ENCODE peak calls at places on chromosomes 13 and 19, in five cellular contexts. U is colonic mucosa; M is tibial nerve; X is CD8-positive, alpha-beta memory T cell; A is fibroblast of lung. P is an unnamed sample.

GRCh38 chr13:32581177-32581786 is 5.0 kb upstream of the PDS5B start:
- DNase-seq in U (no peak), M (no peak), X (no peak), A (peak), P (peak)

GRCh38 chr19:7657047-7657779 is 11.6 kb upstream of the RETN start:
- DNase-seq in U (no peak), M (no peak), X (no peak), A (no peak), P (no peak)

GRCh38 chr13:107865643-107866006 is 349.7 kb downstream of the LIG4 start:
- DNase-seq in U (no peak), M (no peak), X (no peak), A (peak), P (no peak)

GRCh38 chr13:75181906-75182305 is 300.1 kb downstream of the TBC1D4 start:
- DNase-seq in U (no peak), M (no peak), X (no peak), A (peak), P (no peak)

GRCh38 chr13:114222461-114222968 is 12.2 kb upstream of the CDC16 start:
- DNase-seq in U (no peak), M (peak), X (no peak), A (peak), P (no peak)

GRCh38 chr19:16456652-16457194 is 15.0 kb downstream of the EPS15L1 start:
- DNase-seq in U (no peak), M (no peak), X (no peak), A (no peak), P (no peak)

GRCh38 chr13:59891053-59891452 is 272.7 kb downstream of the DIAPH3 start:
- DNase-seq in U (no peak), M (no peak), X (no peak), A (no peak), P (no peak)

GRCh38 chr13:23472189-23472588 is 38.7 kb upstream of the SACS start:
- DNase-seq in U (no peak), M (no peak), X (no peak), A (peak), P (no peak)

GRCh38 chr19:5890099-5890498 is 13.5 kb downstream of the NDUFA11 start:
- DNase-seq in U (no peak), M (no peak), X (no peak), A (no peak), P (no peak)

GRCh38 chr19:7961930-7962626 is 18.6 kb upstream of the TIMM44 start:
- DNase-seq in U (no peak), M (no peak), X (no peak), A (no peak), P (no peak)

GRCh38 chr19:42794751-42795150 is 29.3 kb upstream of the PSG8 start:
- DNase-seq in U (no peak), M (no peak), X (no peak), A (peak), P (no peak)

GRCh38 chr19:38862321-38863059 is 12.7 kb upstream of the HNRNPL start:
- DNase-seq in U (peak), M (peak), X (no peak), A (peak), P (no peak)

GRCh38 chr19:17846146-17846545 is 1.6 kb downstream of the JAK3 start:
- DNase-seq in U (no peak), M (no peak), X (peak), A (no peak), P (no peak)

GRCh38 chr13:76822691-76823267 is 63.4 kb downstream of the KCTD12 start:
- DNase-seq in U (no peak), M (no peak), X (no peak), A (peak), P (peak)

GRCh38 chr13:22107549-22107948 is 436.7 kb downstream of the FGF9 start:
- DNase-seq in U (peak), M (no peak), X (no peak), A (no peak), P (no peak)

GRCh38 chr13:110274687-110275086 is 32.3 kb downstream of the COL4A1 start:
- DNase-seq in U (no peak), M (no peak), X (no peak), A (no peak), P (no peak)

GRCh38 chr13:74025369-74025768 is 108.8 kb downstream of the KLF12 start:
- DNase-seq in U (no peak), M (no peak), X (no peak), A (no peak), P (no peak)

GRCh38 chr13:27425151-27425917 is 915 bp downstream of the GTF3A start:
- DNase-seq in U (peak), M (no peak), X (no peak), A (peak), P (no peak)

GRCh38 chr19:45115809-45116615 is 23.0 kb downstream of the PPP1R37 start:
- DNase-seq in U (no peak), M (no peak), X (no peak), A (no peak), P (no peak)

GRCh38 chr13:40996433-40997095 is 22.6 kb downstream of the ELF1 start:
- DNase-seq in U (no peak), M (no peak), X (no peak), A (no peak), P (no peak)

GRCh38 chr13:30463820-30464495 is 1.8 kb downstream of the HMGB1 start:
- DNase-seq in U (peak), M (peak), X (peak), A (peak), P (peak)

GRCh38 chr13:106599875-106600797 is 32.2 kb upstream of the ARGLU1 start:
- DNase-seq in U (peak), M (peak), X (no peak), A (peak), P (peak)

GRCh38 chr13:56837161-56837560 is 303.6 kb upstream of the PRR20A start:
- DNase-seq in U (no peak), M (no peak), X (no peak), A (no peak), P (no peak)

GRCh38 chr19:4431808-4432674 is 25.6 kb downstream of the UBXN6 start:
- DNase-seq in U (no peak), M (no peak), X (no peak), A (no peak), P (no peak)

GRCh38 chr13:80931118-80931517 is 590.2 kb upstream of the SPRY2 start:
- DNase-seq in U (no peak), M (no peak), X (no peak), A (no peak), P (no peak)

GRCh38 chr13:73683746-73684145 is 450.5 kb downstream of the KLF12 start:
- DNase-seq in U (no peak), M (no peak), X (no peak), A (no peak), P (no peak)

GRCh38 chr13:98981596-98982195 is 3.8 kb upstream of the DOCK9 start:
- DNase-seq in U (no peak), M (no peak), X (no peak), A (no peak), P (peak)

GRCh38 chr19:27794444-27795042 is 1418.4 kb downstream of the UQCRFS1 start:
- DNase-seq in U (no peak), M (no peak), X (no peak), A (peak), P (no peak)

GRCh38 chr19:49393871-49394270 is 5.8 kb downstream of the KASH5 start:
- DNase-seq in U (no peak), M (no peak), X (no peak), A (no peak), P (no peak)

GRCh38 chr19:2012941-2013682 is 2.4 kb downstream of the BTBD2 start:
- DNase-seq in U (no peak), M (no peak), X (no peak), A (no peak), P (no peak)

GRCh38 chr13:85772379-85772778 is 26.8 kb downstream of the SLITRK6 start:
- DNase-seq in U (no peak), M (no peak), X (no peak), A (peak), P (no peak)

GRCh38 chr13:71799320-71799719 is 67.7 kb downstream of the DACH1 start:
- DNase-seq in U (peak), M (no peak), X (no peak), A (no peak), P (no peak)

GRCh38 chr13:102798653-102799543 is at the start of the genes BIVM and POGLUT2:
- DNase-seq in U (peak), M (peak), X (peak), A (peak), P (peak)

GRCh38 chr19:3509566-3509989 is 3.5 kb downstream of the FZR1 start:
- DNase-seq in U (no peak), M (no peak), X (peak), A (peak), P (no peak)

GRCh38 chr19:44741258-44741731 is 7.2 kb upstream of the BCL3 start:
- DNase-seq in U (peak), M (no peak), X (no peak), A (peak), P (no peak)

GRCh38 chr19:41862445-41862986 is 2.5 kb downstream of the RPS19 start:
- DNase-seq in U (no peak), M (no peak), X (peak), A (no peak), P (no peak)

GRCh38 chr13:112397108-112397507 is 21.0 kb downstream of the SPACA7 start:
- DNase-seq in U (no peak), M (no peak), X (no peak), A (no peak), P (no peak)

GRCh38 chr13:112392719-112393118 is 16.6 kb downstream of the SPACA7 start:
- DNase-seq in U (no peak), M (no peak), X (no peak), A (no peak), P (no peak)

GRCh38 chr13:112391747-112392146 is 15.6 kb downstream of the SPACA7 start:
- DNase-seq in U (no peak), M (no peak), X (no peak), A (no peak), P (no peak)
- H3K4me3 ChIP-seq in U (no peak), M (no peak), X (no peak), A (no peak), P (no peak)

GRCh38 chr19:19539738-19540703 is 2.0 kb downstream of the CILP2 start:
- DNase-seq in U (peak), M (no peak), X (peak), A (peak), P (peak)

GRCh38 chr19:19538077-19538764 is at the start of gene CILP2:
- DNase-seq in U (peak), M (no peak), X (peak), A (no peak), P (no peak)

GRCh38 chr19:19538767-19539166 is 702 bp downstream of the CILP2 start:
- DNase-seq in U (no peak), M (no peak), X (no peak), A (no peak), P (no peak)

GRCh38 chr19:19535311-19536191 is 2.5 kb upstream of the CILP2 start:
- DNase-seq in U (no peak), M (no peak), X (no peak), A (no peak), P (no peak)

DNA sequence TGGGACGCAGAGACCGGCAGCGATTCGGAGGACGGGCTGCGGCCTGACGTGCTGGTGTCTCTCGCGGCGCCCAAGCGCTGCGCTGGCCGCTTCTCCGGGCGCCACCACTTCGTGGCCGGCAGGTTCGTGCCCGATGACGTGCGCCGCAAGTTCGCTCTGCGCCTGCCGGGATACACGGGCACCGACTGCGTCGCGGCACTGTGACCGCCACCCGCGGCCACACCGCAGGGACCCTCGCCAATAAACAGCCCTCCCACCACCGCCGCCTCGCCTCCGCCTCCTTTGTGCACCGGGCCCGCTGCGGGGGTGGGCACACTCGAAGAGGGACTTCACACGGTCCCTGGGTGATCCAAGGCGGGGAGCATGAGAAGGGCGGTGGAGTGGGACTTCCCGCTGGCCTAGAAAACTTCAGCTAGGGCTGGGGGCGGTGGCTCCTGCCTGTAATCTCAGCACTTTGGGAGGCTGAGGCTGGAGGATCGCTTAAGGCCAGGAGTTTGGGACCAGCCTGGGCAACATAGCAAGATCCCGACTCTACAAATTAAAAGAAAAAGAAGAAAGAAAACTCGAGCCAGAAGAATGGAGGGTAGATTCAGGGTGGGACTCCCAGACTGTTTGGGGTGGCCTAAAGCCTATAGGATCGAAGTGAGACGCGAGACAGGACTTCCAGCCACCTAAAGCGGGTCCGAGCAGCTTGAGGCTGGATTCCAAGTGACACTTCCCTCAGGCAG is 580 bp upstream of the CILP2 start:
- DNase-seq in U (no peak), M (no peak), X (peak), A (peak), P (no peak)
- H3K4me3 ChIP-seq in U (peak), M (no peak), X (no peak), A (no peak), P (no peak)

DNA sequence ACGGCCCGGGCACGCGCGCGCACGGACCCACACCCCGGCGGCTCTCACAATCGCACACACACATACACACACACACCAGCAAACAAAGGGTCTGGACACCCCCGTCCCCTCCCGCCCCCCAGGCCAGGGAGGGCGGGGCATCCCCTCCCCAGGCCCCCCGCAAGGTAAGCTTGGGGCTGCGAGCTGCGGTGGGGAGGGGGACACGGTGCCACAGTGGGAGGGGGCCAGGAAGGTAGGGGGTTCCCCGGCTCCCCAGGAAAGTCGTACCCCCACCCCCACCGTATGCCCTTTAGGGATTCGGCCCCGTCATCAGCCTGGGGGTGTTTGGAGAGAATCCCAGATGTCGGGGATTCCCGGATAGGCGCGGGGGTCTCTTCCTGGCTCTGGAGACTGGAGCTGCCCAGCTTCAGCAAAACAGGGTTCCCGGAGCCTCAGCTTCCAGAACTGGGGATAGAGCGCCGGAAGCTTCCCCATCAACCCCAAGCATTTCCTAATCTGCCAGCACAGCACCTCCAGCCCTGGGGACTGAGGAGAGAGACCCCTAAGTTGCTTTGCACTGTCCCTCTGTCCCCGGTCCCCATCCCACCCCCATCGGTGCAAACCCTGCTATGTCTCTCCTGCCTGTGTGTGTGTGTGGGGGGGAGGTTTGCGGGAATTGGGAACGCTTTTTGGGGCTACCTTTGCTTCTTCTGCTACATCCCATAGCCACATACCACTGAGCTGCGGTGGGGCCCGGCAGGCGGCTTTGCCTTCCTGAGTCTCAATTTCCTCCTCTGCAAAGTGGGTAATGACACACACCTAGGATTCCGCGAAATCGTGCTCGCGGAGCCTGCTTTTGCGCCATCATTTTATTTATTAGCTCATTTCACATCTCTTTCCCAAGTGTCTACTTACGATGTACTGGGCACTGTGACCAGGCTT is 1.8 kb upstream of the CDC37 start:
- DNase-seq in U (no peak), M (no peak), X (no peak), A (peak), P (no peak)
- H3K4me3 ChIP-seq in U (peak), M (peak), X (peak), A (peak), P (no peak)

DNA sequence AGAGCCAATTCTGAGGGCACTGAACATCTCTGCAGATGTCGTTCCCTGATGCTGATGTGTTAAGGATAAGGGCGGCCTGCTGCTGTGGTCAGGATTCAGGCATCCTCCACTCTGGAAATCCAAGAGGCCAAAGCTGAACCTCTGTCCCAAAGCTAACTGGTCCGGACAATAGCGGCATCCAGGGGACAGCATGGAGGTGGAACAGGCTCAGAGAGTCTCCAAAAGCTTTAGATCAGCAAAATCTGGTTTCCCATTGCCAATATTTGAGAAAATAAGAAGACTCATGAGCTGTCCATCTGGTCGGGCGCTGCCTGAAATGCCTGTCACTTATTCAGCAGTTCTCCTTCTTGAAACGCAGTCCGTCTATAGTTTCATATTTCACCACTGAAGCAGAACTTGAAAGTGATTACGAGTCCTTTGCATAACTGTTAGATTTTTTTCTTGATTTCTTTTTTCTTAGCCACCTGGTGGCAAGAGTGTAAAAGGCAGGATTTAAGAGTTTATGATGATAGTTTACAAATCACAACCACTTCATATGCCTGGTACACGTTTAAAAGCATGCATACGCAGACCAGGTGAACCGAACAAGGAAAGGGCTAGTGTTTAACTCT is 45.9 kb downstream of the GGACT start:
- DNase-seq in U (no peak), M (no peak), X (no peak), A (peak), P (peak)
- H3K4me3 ChIP-seq in U (no peak), M (no peak), X (no peak), A (no peak), P (no peak)

GRCh38 chr13:50911051-50911690 is 1.6 kb downstream of the RNASEH2B start:
- DNase-seq in U (no peak), M (no peak), X (no peak), A (peak), P (peak)
- H3K4me3 ChIP-seq in U (no peak), M (peak), X (peak), A (no peak), P (peak)

DNA sequence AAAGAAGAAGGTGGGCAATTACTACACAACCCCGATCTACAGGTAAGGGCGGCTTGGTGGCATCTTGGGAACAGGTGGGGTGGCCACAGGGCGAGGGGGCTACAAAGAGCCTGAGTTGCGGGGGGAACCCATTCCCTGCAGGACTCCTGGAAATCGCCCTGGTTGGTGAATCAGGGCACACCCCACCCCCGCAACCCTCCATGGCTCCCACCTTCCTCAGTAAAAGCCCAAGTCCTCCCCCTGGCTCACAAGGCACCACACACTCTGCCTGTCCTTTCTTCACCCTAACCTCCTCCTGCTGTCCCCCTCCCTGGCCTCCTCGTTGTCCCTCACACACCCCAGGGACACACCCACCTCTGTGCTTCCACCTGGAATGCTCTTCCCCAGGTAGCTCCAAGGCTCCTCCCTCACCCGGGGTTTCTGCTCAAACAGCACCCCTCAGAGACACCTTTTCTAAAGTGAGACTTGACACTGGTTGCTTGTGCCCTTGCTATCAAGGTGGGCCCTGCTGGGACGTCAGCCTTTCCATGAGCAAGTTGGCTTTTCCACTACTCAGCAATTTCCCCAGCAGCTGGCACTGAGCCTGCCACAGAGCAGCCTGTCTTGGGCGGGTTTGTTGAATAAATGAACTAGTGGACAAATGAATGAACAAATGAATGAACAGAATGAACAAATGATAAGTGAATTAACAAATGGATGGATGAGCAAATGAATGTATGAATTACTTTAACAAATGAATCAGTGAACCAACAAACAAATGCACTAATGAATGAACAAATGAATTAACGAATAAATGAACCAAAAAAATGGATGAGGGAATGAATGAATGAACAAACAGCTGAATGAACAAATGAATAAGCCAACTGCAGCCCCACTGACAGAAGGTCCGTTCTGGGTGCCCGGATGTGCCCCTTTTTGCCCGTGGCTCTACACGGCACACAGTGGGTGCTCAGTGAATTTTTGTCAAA is 6.2 kb upstream of the MRI1 start:
- DNase-seq in U (no peak), M (no peak), X (no peak), A (no peak), P (no peak)
- H3K4me3 ChIP-seq in U (no peak), M (no peak), X (no peak), A (no peak), P (no peak)

GRCh38 chr13:77952276-77952675 is 33.6 kb upstream of the EDNRB start:
- DNase-seq in U (no peak), M (no peak), X (no peak), A (no peak), P (no peak)

GRCh38 chr13:77952737-77953136 is 34.1 kb upstream of the EDNRB start:
- DNase-seq in U (no peak), M (no peak), X (no peak), A (no peak), P (no peak)
- H3K4me3 ChIP-seq in U (no peak), M (no peak), X (no peak), A (no peak), P (no peak)

P was measured in Jurkat, Clone E6-1.